ENCODE peak calls at places on chromosome 14, in eight cellular contexts. B, J, T, F, X, Q, P and C are unnamed samples.

GRCh38 chr14:90788031-90788430 is 28.2 kb downstream of the TTC7B start:
- DNase-seq in B (no peak), J (no peak), T (no peak), F (no peak), X (no peak), Q (no peak), P (no peak), C (no peak)

GRCh38 chr14:87052646-87053225 is 940.2 kb downstream of the GALC start:
- DNase-seq in B (no peak), J (no peak), T (no peak), F (no peak), X (no peak), Q (no peak), P (no peak), C (no peak)

GRCh38 chr14:53054457-53054856 is 98.7 kb downstream of the DDHD1 start:
- DNase-seq in B (no peak), J (no peak), T (no peak), F (no peak), X (no peak), Q (no peak), P (no peak), C (peak)

GRCh38 chr14:24273422-24273998 is 2.1 kb upstream of the RABGGTA start:
- DNase-seq in B (no peak), J (peak), T (no peak), F (no peak), X (peak), Q (peak), P (no peak), C (peak)

GRCh38 chr14:68546839-68547238 is 246.0 kb downstream of the ZFP36L1 start:
- DNase-seq in B (no peak), J (no peak), T (no peak), F (no peak), X (no peak), Q (no peak), P (no peak), C (peak)

GRCh38 chr14:23569443-23570151 is 2.0 kb upstream of the AP1G2 start:
- DNase-seq in B (no peak), J (no peak), T (peak), F (no peak), X (peak), Q (peak), P (peak), C (peak)

GRCh38 chr14:93128785-93129459 is 13.2 kb upstream of the ITPK1 start:
- DNase-seq in B (no peak), J (no peak), T (no peak), F (no peak), X (no peak), Q (no peak), P (no peak), C (no peak)

GRCh38 chr14:73743431-73743931 is 29.3 kb upstream of the PNMA1 start:
- DNase-seq in B (peak), J (peak), T (no peak), F (peak), X (no peak), Q (no peak), P (no peak), C (no peak)

GRCh38 chr14:24861083-24861630 is 188.8 kb downstream of the STXBP6 start:
- DNase-seq in B (no peak), J (no peak), T (no peak), F (peak), X (no peak), Q (no peak), P (no peak), C (no peak)

GRCh38 chr14:63727231-63727735 is 582 bp downstream of the SGPP1 start:
- DNase-seq in B (no peak), J (peak), T (peak), F (peak), X (peak), Q (peak), P (no peak), C (peak)

GRCh38 chr14:90495357-90496276 is 98.8 kb downstream of the CALM1 start:
- DNase-seq in B (peak), J (peak), T (peak), F (peak), X (peak), Q (peak), P (no peak), C (peak)

GRCh38 chr14:64577211-64577610 is 27.4 kb downstream of the PPP1R36 start:
- DNase-seq in B (no peak), J (no peak), T (no peak), F (no peak), X (no peak), Q (no peak), P (no peak), C (no peak)

GRCh38 chr14:49173765-49174373 is 412.3 kb downstream of the RPS29 start:
- DNase-seq in B (peak), J (peak), T (peak), F (peak), X (peak), Q (peak), P (peak), C (peak)

GRCh38 chr14:99664636-99665273 is 19.3 kb upstream of the CYP46A1 start:
- DNase-seq in B (no peak), J (peak), T (no peak), F (no peak), X (no peak), Q (no peak), P (no peak), C (no peak)

GRCh38 chr14:54777395-54777794 is 125.2 kb downstream of the GCH1 start:
- DNase-seq in B (no peak), J (no peak), T (no peak), F (no peak), X (no peak), Q (no peak), P (no peak), C (no peak)

GRCh38 chr14:28757790-28758189 is 8.8 kb upstream of the FOXG1 start:
- DNase-seq in B (no peak), J (no peak), T (no peak), F (no peak), X (no peak), Q (no peak), P (no peak), C (no peak)

GRCh38 chr14:104576607-104577332 is 2.8 kb upstream of the C14orf180 start:
- DNase-seq in B (no peak), J (no peak), T (no peak), F (peak), X (no peak), Q (no peak), P (no peak), C (peak)

GRCh38 chr14:94451826-94452225 is 774 bp downstream of the SERPINA11 start:
- DNase-seq in B (no peak), J (no peak), T (no peak), F (no peak), X (no peak), Q (peak), P (no peak), C (no peak)

GRCh38 chr14:90539496-90539775 is 142.6 kb downstream of the CALM1 start:
- DNase-seq in B (no peak), J (no peak), T (no peak), F (no peak), X (no peak), Q (no peak), P (no peak), C (no peak)

GRCh38 chr14:92207012-92207927 is 85.5 kb downstream of the CPSF2 start:
- DNase-seq in B (no peak), J (no peak), T (peak), F (no peak), X (no peak), Q (peak), P (no peak), C (no peak)

GRCh38 chr14:20440882-20441281 is 4.9 kb upstream of the KLHL33 start:
- DNase-seq in B (no peak), J (peak), T (no peak), F (no peak), X (no peak), Q (no peak), P (no peak), C (no peak)

GRCh38 chr14:58395815-58396626 is at the start of gene TOMM20L:
- DNase-seq in B (peak), J (peak), T (peak), F (peak), X (peak), Q (peak), P (peak), C (peak)

GRCh38 chr14:104559769-104560585 is 19.6 kb upstream of the C14orf180 start:
- DNase-seq in B (no peak), J (no peak), T (no peak), F (no peak), X (no peak), Q (no peak), P (no peak), C (no peak)

GRCh38 chr14:79278798-79279644 is 932.3 kb downstream of the DIO2 start:
- DNase-seq in B (peak), J (no peak), T (peak), F (peak), X (peak), Q (peak), P (no peak), C (peak)

GRCh38 chr14:24196071-24197061 is 1.1 kb upstream of the TM9SF1 start:
- DNase-seq in B (peak), J (peak), T (peak), F (no peak), X (no peak), Q (peak), P (no peak), C (peak)

GRCh38 chr14:96177766-96178377 is 26.8 kb upstream of the BDKRB2 start:
- DNase-seq in B (no peak), J (no peak), T (no peak), F (peak), X (no peak), Q (no peak), P (no peak), C (no peak)

GRCh38 chr14:79543966-79544365 is 667.3 kb downstream of the DIO2 start:
- DNase-seq in B (no peak), J (peak), T (peak), F (peak), X (peak), Q (peak), P (no peak), C (peak)

GRCh38 chr14:89616425-89617141 is 199.6 kb upstream of the FOXN3 start:
- DNase-seq in B (peak), J (peak), T (no peak), F (peak), X (peak), Q (peak), P (no peak), C (no peak)

GRCh38 chr14:81990312-81990761 is 456.7 kb upstream of the SEL1L start:
- DNase-seq in B (peak), J (peak), T (peak), F (peak), X (peak), Q (peak), P (peak), C (peak)

GRCh38 chr14:24117179-24117578 is 2.4 kb upstream of the NRL start:
- DNase-seq in B (no peak), J (no peak), T (no peak), F (no peak), X (no peak), Q (no peak), P (no peak), C (no peak)

GRCh38 chr14:65222434-65222833 is 120.1 kb upstream of the MAX start:
- DNase-seq in B (peak), J (peak), T (peak), F (peak), X (peak), Q (peak), P (peak), C (peak)

GRCh38 chr14:104927432-104927816 is 2.7 kb downstream of the PLD4 start:
- DNase-seq in B (no peak), J (no peak), T (no peak), F (no peak), X (peak), Q (peak), P (no peak), C (no peak)

GRCh38 chr14:72503696-72504368 is 390.1 kb downstream of the DPF3 start:
- DNase-seq in B (no peak), J (no peak), T (no peak), F (no peak), X (no peak), Q (no peak), P (peak), C (peak)
- TF ChIP-seq EZH2phosphoT487 in B (no peak), J (no peak), T (no peak), F (no peak), X (no peak), Q (no peak), P (no peak), C (no peak)

GRCh38 chr14:102498005-102498677 is 11.4 kb downstream of the ANKRD9 start:
- DNase-seq in B (no peak), J (no peak), T (peak), F (peak), X (peak), Q (peak), P (no peak), C (peak)
- TF ChIP-seq CTCF in B (no peak), J (peak), T (peak), F (peak), X (peak), Q (peak), P (peak), C (peak)

GRCh38 chr14:60590907-60591510 is 58.3 kb downstream of the SIX1 start:
- DNase-seq in B (no peak), J (no peak), T (peak), F (no peak), X (no peak), Q (peak), P (no peak), C (no peak)
- TF ChIP-seq EZH2phosphoT487 in B (no peak), J (no peak), T (no peak), F (no peak), X (no peak), Q (no peak), P (no peak), C (no peak)

GRCh38 chr14:55873229-55873628 is 245.0 kb upstream of the PELI2 start:
- DNase-seq in B (no peak), J (no peak), T (no peak), F (no peak), X (no peak), Q (no peak), P (no peak), C (no peak)

GRCh38 chr14:55877942-55878341 is 240.3 kb upstream of the PELI2 start:
- DNase-seq in B (no peak), J (no peak), T (no peak), F (no peak), X (no peak), Q (no peak), P (no peak), C (no peak)

GRCh38 chr14:55869397-55870049 is 248.7 kb upstream of the PELI2 start:
- DNase-seq in B (no peak), J (no peak), T (no peak), F (no peak), X (no peak), Q (no peak), P (no peak), C (peak)

DNA sequence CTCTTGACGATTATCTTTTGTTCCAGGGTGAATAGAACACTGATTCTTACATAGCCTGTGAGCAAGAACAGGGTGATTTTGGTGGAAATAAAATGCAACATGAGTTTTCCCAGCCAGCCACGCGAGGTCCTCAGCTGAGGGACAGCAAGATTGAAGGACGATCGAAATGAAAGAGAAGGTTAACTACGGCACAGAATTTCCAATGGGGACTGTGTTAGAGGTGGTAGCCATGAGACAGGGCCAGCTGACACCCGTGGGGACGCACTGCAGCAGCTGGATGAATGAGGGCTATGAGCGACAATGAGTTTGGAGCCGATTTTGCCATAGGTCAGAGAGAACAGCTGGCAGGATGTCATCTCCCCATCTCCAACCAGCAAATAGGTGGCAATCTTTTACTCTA is 243.4 kb upstream of the PELI2 start:
- DNase-seq in B (no peak), J (no peak), T (no peak), F (no peak), X (no peak), Q (no peak), P (no peak), C (no peak)
- TF ChIP-seq CTCF in B (no peak), J (no peak), T (no peak), F (no peak), X (no peak), Q (no peak), P (no peak), C (no peak)

DNA sequence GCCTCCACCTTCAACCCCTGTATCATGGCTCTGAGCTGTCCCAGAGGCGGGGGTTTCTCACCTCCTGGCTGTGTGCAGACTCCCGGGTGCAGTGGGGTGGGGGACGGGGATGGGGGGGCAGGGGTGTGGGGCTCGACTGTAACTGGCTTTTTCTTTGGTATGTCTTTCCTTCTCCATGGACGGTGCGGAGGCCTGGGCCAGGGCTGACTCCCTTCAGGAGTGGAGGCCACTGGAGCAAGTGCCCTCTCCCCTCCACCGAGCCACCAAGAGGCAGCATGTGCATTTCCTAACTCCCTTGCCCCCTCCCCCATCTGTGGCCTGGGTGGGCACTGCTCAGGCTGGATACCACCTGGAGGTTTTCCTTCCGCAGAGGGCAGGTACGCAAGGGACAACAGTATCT is 122.6 kb downstream of the ESRRB start:
- DNase-seq in B (no peak), J (no peak), T (no peak), F (no peak), X (no peak), Q (no peak), P (no peak), C (no peak)
- TF ChIP-seq EZH2phosphoT487 in B (no peak), J (no peak), T (no peak), F (no peak), X (no peak), Q (no peak), P (no peak), C (no peak)

GRCh38 chr14:36317650-36318049 is 2.8 kb downstream of the MBIP start:
- DNase-seq in B (no peak), J (no peak), T (no peak), F (no peak), X (no peak), Q (no peak), P (no peak), C (peak)

GRCh38 chr14:36316131-36316530 is 4.3 kb downstream of the MBIP start:
- DNase-seq in B (no peak), J (no peak), T (no peak), F (no peak), X (no peak), Q (no peak), P (no peak), C (no peak)

GRCh38 chr14:36315159-36315853 is 5.1 kb downstream of the MBIP start:
- DNase-seq in B (no peak), J (no peak), T (peak), F (no peak), X (no peak), Q (peak), P (no peak), C (no peak)

GRCh38 chr14:36313206-36313605 is 7.2 kb downstream of the MBIP start:
- DNase-seq in B (no peak), J (no peak), T (peak), F (no peak), X (no peak), Q (peak), P (no peak), C (no peak)

DNA sequence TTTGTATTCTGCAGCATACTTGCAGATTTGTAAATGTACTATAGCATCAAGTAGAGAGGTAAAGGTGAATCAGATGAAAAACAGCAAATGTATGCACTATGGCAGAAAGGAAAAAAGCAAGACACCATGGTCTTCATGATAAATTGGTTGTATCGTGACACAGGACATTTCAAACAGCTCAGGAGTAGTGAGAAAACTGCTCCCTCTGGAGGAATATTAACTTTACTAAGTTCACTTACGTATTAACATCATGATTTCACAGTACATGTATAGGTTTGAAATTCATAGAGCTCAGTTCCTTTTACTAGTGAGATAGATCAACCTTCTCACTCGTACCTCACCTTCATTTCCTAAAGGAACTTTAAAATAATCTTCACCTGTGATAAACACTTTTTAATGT is 6.5 kb downstream of the MBIP start:
- DNase-seq in B (no peak), J (no peak), T (no peak), F (no peak), X (no peak), Q (peak), P (no peak), C (peak)
- TF ChIP-seq CTCF in B (no peak), J (peak), T (peak), F (peak), X (no peak), Q (peak), P (peak), C (peak)

GRCh38 chr14:51912112-51912786 is 51.8 kb downstream of the GNG2 start:
- DNase-seq in B (no peak), J (no peak), T (no peak), F (no peak), X (no peak), Q (no peak), P (no peak), C (no peak)

DNA sequence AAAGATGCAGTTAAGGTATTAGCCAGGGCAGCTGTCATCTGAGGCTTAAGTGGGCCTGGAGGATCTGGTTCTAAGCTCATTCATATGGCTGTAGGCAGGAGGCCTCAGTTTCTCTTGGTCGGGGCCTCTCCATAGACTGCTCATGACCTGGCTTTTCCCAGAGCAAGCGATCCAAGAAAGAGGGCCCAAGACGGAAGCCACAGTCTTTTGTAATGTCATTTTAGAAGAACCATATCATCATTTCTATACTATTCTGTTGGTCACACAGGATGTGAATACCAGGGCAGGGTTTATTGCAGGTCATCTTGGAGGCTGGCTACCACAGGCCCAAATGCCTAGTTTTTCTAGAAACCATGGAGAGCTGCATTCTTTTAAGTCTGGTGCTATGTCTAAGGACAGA is 47.7 kb downstream of the GNG2 start:
- DNase-seq in B (no peak), J (no peak), T (no peak), F (no peak), X (no peak), Q (no peak), P (no peak), C (no peak)
- TF ChIP-seq EZH2phosphoT487 in B (no peak), J (no peak), T (no peak), F (no peak), X (no peak), Q (no peak), P (no peak), C (no peak)

GRCh38 chr14:67426983-67427601 is 15.1 kb upstream of the PLEK2 start:
- DNase-seq in B (peak), J (peak), T (peak), F (peak), X (peak), Q (peak), P (peak), C (peak)

GRCh38 chr14:67426161-67426560 is 14.2 kb upstream of the PLEK2 start:
- DNase-seq in B (peak), J (no peak), T (no peak), F (no peak), X (no peak), Q (no peak), P (no peak), C (no peak)

GRCh38 chr14:67425603-67426002 is 13.6 kb upstream of the PLEK2 start:
- DNase-seq in B (no peak), J (no peak), T (no peak), F (no peak), X (no peak), Q (no peak), P (no peak), C (no peak)

GRCh38 chr14:67429651-67430205 is 17.8 kb upstream of the PLEK2 start:
- DNase-seq in B (no peak), J (no peak), T (no peak), F (no peak), X (no peak), Q (no peak), P (no peak), C (no peak)

GRCh38 chr14:67428501-67429031 is 16.6 kb upstream of the PLEK2 start:
- DNase-seq in B (no peak), J (no peak), T (no peak), F (peak), X (no peak), Q (no peak), P (no peak), C (peak)
- TF ChIP-seq CTCF in B (no peak), J (no peak), T (no peak), F (peak), X (no peak), Q (no peak), P (no peak), C (peak)